ENCODE peak calls at places on chromosomes 13 and 19, in five cellular contexts. U, N, O, M and H are unnamed samples.
A peak's percentile ranks its signal among the peaks of the same experiment; 100 is the strongest.

GRCh38 chr19:21680026-21680425 is 87.4 kb downstream of the ZNF100 start:
- DNase-seq in U (no peak), N (no peak), O (no peak), M (no peak), H (no peak)

GRCh38 chr13:41196620-41197019 is 2.3 kb upstream of the KBTBD7 start:
- DNase-seq in U (peak; percentile 16), N (no peak), O (no peak), M (no peak), H (no peak)

GRCh38 chr13:20609145-20609544 is 42.2 kb downstream of the IFT88 start:
- DNase-seq in U (no peak), N (no peak), O (no peak), M (no peak), H (no peak)

GRCh38 chr13:113192902-113193301 is 15.6 kb downstream of the PCID2 start:
- DNase-seq in U (no peak), N (no peak), O (no peak), M (no peak), H (no peak)

GRCh38 chr19:14072535-14073231 is at the start of gene MISP3:
- DNase-seq in U (no peak), N (no peak), O (peak; percentile 71), M (no peak), H (peak; percentile 49)

GRCh38 chr13:91169641-91170040 is 177.8 kb upstream of the MIR17HG start:
- DNase-seq in U (no peak), N (no peak), O (no peak), M (no peak), H (no peak)

GRCh38 chr13:112435973-112436372 is 59.8 kb downstream of the SPACA7 start:
- DNase-seq in U (no peak), N (no peak), O (no peak), M (no peak), H (no peak)

GRCh38 chr19:17107546-17108452 is 32.2 kb downstream of the MYO9B start:
- DNase-seq in U (peak; percentile 16), N (no peak), O (no peak), M (no peak), H (peak; percentile 62)

GRCh38 chr13:23637813-23638212 is 67.6 kb downstream of the TNFRSF19 start:
- DNase-seq in U (no peak), N (no peak), O (no peak), M (no peak), H (no peak)

GRCh38 chr13:20869540-20869939 is 33.0 kb downstream of the XPO4 start:
- DNase-seq in U (no peak), N (no peak), O (no peak), M (no peak), H (no peak)

GRCh38 chr13:59547950-59548349 is 615.8 kb downstream of the DIAPH3 start:
- DNase-seq in U (no peak), N (no peak), O (no peak), M (no peak), H (no peak)

GRCh38 chr13:78827471-78827870 is 168.5 kb upstream of the OBI1 start:
- DNase-seq in U (no peak), N (no peak), O (no peak), M (no peak), H (no peak)

GRCh38 chr19:4523306-4524110 is 5.2 kb upstream of the PLIN4 start:
- DNase-seq in U (peak; percentile 51), N (no peak), O (peak; percentile 68), M (no peak), H (no peak)

GRCh38 chr19:33373701-33374405 is at the start of gene CEBPG:
- DNase-seq in U (no peak), N (no peak), O (peak; percentile 60), M (no peak), H (no peak)

GRCh38 chr19:9323557-9323918 is 441 bp upstream of the ZNF559 start:
- DNase-seq in U (peak; percentile 81), N (no peak), O (peak; percentile 81), M (no peak), H (no peak)

GRCh38 chr19:54329476-54330165 is 9.3 kb downstream of the LILRA4 start:
- DNase-seq in U (no peak), N (no peak), O (no peak), M (no peak), H (no peak)

GRCh38 chr19:43318796-43319314 is 34.6 kb upstream of the CD177 start:
- DNase-seq in U (no peak), N (no peak), O (no peak), M (no peak), H (no peak)

GRCh38 chr13:36850790-36851438 is 31.9 kb downstream of the RFXAP start:
- DNase-seq in U (peak; percentile 23), N (no peak), O (peak; percentile 48), M (no peak), H (no peak)

GRCh38 chr13:104976964-104977363 is 1558.5 kb downstream of the EFNB2 start:
- DNase-seq in U (no peak), N (no peak), O (no peak), M (no peak), H (no peak)

GRCh38 chr13:44854264-44855060 is 134.8 kb downstream of the NUFIP1 start:
- DNase-seq in U (peak; percentile 62), N (no peak), O (peak; percentile 20), M (no peak), H (no peak)

GRCh38 chr13:110319774-110320509 is 12.9 kb downstream of the COL4A2 start:
- DNase-seq in U (no peak), N (no peak), O (no peak), M (no peak), H (no peak)

GRCh38 chr19:21590868-21591267 is 85.5 kb downstream of the ZNF429 start:
- DNase-seq in U (no peak), N (no peak), O (no peak), M (no peak), H (no peak)

GRCh38 chr13:69547780-69548179 is 559.8 kb upstream of the ATXN8OS start:
- DNase-seq in U (no peak), N (no peak), O (no peak), M (no peak), H (no peak)

GRCh38 chr19:3634496-3635045 is 8.0 kb upstream of the CACTIN start:
- DNase-seq in U (no peak), N (no peak), O (no peak), M (no peak), H (no peak)

GRCh38 chr19:14004619-14005380 is 1.3 kb downstream of the RFX1 start:
- DNase-seq in U (peak; percentile 58), N (no peak), O (no peak), M (no peak), H (no peak)

GRCh38 chr19:33219261-33219812 is 6.3 kb downstream of the SLC7A10 start:
- DNase-seq in U (no peak), N (no peak), O (no peak), M (no peak), H (no peak)

GRCh38 chr13:112116187-112116950 is 49.4 kb downstream of the SOX1 start:
- DNase-seq in U (no peak), N (no peak), O (peak; percentile 3), M (no peak), H (no peak)

GRCh38 chr13:20425819-20426219 is 99.8 kb downstream of the CRYL1 start:
- DNase-seq in U (no peak), N (no peak), O (no peak), M (no peak), H (no peak)

GRCh38 chr19:43429395-43429794 is 14.7 kb downstream of the TEX101 start:
- DNase-seq in U (no peak), N (no peak), O (no peak), M (no peak), H (no peak)

GRCh38 chr19:21604941-21605548 is 99.6 kb downstream of the ZNF429 start:
- DNase-seq in U (no peak), N (no peak), O (peak; percentile 73), M (no peak), H (no peak)

GRCh38 chr19:37484406-37485115 is 15.4 kb downstream of the ZNF570 start:
- DNase-seq in U (no peak), N (no peak), O (no peak), M (no peak), H (no peak)

GRCh38 chr13:27774169-27774568 is 18.1 kb upstream of the GSX1 start:
- DNase-seq in U (no peak), N (no peak), O (no peak), M (no peak), H (no peak)

GRCh38 chr13:27774651-27775050 is 17.6 kb upstream of the GSX1 start:
- DNase-seq in U (no peak), N (no peak), O (no peak), M (no peak), H (no peak)

GRCh38 chr13:27772651-27773425 is 19.4 kb upstream of the GSX1 start:
- DNase-seq in U (peak; percentile 23), N (no peak), O (no peak), M (no peak), H (no peak)

GRCh38 chr13:27770809-27771208 is 21.5 kb upstream of the GSX1 start:
- DNase-seq in U (peak; percentile 42), N (no peak), O (peak; percentile 47), M (no peak), H (no peak)

GRCh38 chr13:27775943-27776342 is 16.3 kb upstream of the GSX1 start:
- DNase-seq in U (no peak), N (no peak), O (no peak), M (no peak), H (no peak)
- H3K27me3 ChIP-seq in U (peaks cover 3% of the 10 kb centered on the region), N (peaks cover 4% of the 10 kb centered on the region), O (peaks cover 100% of the 10 kb centered on the region), M (peaks cover 8% of the 10 kb centered on the region), H (no peaks in the 10 kb centered on the region)

GRCh38 chr19:18558595-18558994 is 925 bp downstream of the KXD1 start:
- DNase-seq in U (no peak), N (no peak), O (no peak), M (no peak), H (no peak)

GRCh38 chr19:18558202-18558555 is 509 bp downstream of the KXD1 start:
- DNase-seq in U (no peak), N (no peak), O (no peak), M (no peak), H (no peak)

GRCh38 chr19:18557474-18558201 is at the start of gene KXD1:
- DNase-seq in U (peak; percentile 95), N (peak; percentile 98), O (peak; percentile 97), M (peak; percentile 99), H (peak; percentile 99)

GRCh38 chr19:18562086-18562485 is 4.4 kb downstream of the KXD1 start:
- DNase-seq in U (no peak), N (no peak), O (no peak), M (no peak), H (no peak)

DNA sequence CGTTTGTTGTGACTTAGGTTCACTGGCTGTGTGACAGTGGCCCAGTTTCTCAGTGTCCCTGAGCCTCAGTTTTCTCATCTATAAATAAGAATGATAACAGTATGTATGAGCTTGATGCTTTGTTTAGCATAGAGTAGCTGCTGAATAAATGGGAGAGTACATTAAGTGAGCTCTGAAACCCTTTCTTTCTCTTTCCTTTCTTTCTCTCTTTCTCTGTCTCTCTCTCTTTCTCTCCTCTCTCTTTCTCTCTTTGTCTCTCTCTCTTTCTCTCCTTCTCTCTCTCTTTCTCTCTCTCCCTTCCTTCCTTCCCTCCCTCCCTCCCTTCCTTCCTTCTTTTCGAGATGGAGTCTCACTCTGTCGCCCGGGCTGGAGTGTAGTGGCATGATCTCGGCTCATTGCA is 2.0 kb downstream of the KXD1 start:
- DNase-seq in U (no peak), N (no peak), O (no peak), M (no peak), H (no peak)
- H3K4me3 ChIP-seq in U (no peak overlapping the region), N (no peak overlapping the region), O (no peak overlapping the region), M (no peak overlapping the region), H (no peak overlapping the region)

GRCh38 chr19:11420894-11421606 is 1.9 kb upstream of the RGL3 start:
- DNase-seq in U (no peak), N (no peak), O (no peak), M (peak; percentile 29), H (no peak)
- H3K27me3 ChIP-seq in U (peaks cover 35% of the 10 kb centered on the region), N (peaks cover 36% of the 10 kb centered on the region), O (peaks cover 78% of the 10 kb centered on the region), M (peaks cover 9% of the 10 kb centered on the region), H (peaks cover 2% of the 10 kb centered on the region)

GRCh38 chr19:56111601-56112312 is 9.3 kb downstream of the ZNF787 start:
- DNase-seq in U (peak; percentile 45), N (peak; percentile 36), O (no peak), M (no peak), H (peak; percentile 65)
- H3K4me3 ChIP-seq in U (no peak overlapping the region), N (no peak overlapping the region), O (no peak overlapping the region), M (no peak overlapping the region), H (peak overlapping the region; percentile 30)